ENCODE peak calls at places on chromosome 4, in eight cellular contexts. Y is left lung, J is sigmoid colon, N is kidney, C is HFFc6, H is left ventricle myocardium inferior, A is heart left ventricle, D is lower lobe of right lung. I is an unnamed sample.

GRCh38 chr4:15352508-15352907 is 75.3 kb upstream of the C1QTNF7 start:
- DNase-seq in J (no peak), C (no peak), Y (no peak), D (no peak), A (no peak), H (no peak), N (no peak), I (no peak)

GRCh38 chr4:24105183-24106039 is 215.6 kb upstream of the PPARGC1A start:
- DNase-seq in C (peak), N (no peak), J (no peak), D (no peak), A (no peak), Y (no peak), H (no peak), I (no peak)

GRCh38 chr4:117691572-117692351 is 342.5 kb upstream of the NDST3 start:
- DNase-seq in H (no peak), D (no peak), J (no peak), A (no peak), N (peak), C (no peak), Y (no peak), I (no peak)

GRCh38 chr4:99863-100262 is 24.4 kb upstream of the ZNF718 start:
- DNase-seq in C (no peak), A (no peak), Y (no peak), D (no peak), J (no peak), H (no peak), N (no peak), I (no peak)

GRCh38 chr4:7902826-7903225 is 36.8 kb downstream of the AFAP1 start:
- DNase-seq in A (no peak), J (no peak), H (no peak), Y (no peak), C (no peak), N (no peak), D (no peak), I (no peak)

GRCh38 chr4:164768516-164768915 is 14.6 kb downstream of the SMIM31 start:
- DNase-seq in Y (no peak), D (no peak), N (no peak), A (no peak), C (no peak), J (no peak), H (no peak), I (no peak)

GRCh38 chr4:107734120-107734519 is 14.1 kb upstream of the PAPSS1 start:
- DNase-seq in H (no peak), J (no peak), A (no peak), D (no peak), Y (no peak), N (no peak), C (no peak), I (no peak)

GRCh38 chr4:126364290-126364978 is 1049.7 kb downstream of the FAT4 start:
- DNase-seq in N (no peak), J (no peak), H (no peak), Y (no peak), C (no peak), A (no peak), D (no peak), I (no peak)

GRCh38 chr4:142414336-142414945 is 431.7 kb downstream of the INPP4B start:
- DNase-seq in N (no peak), J (no peak), Y (no peak), A (no peak), C (no peak), H (no peak), D (no peak), I (no peak)

DNA sequence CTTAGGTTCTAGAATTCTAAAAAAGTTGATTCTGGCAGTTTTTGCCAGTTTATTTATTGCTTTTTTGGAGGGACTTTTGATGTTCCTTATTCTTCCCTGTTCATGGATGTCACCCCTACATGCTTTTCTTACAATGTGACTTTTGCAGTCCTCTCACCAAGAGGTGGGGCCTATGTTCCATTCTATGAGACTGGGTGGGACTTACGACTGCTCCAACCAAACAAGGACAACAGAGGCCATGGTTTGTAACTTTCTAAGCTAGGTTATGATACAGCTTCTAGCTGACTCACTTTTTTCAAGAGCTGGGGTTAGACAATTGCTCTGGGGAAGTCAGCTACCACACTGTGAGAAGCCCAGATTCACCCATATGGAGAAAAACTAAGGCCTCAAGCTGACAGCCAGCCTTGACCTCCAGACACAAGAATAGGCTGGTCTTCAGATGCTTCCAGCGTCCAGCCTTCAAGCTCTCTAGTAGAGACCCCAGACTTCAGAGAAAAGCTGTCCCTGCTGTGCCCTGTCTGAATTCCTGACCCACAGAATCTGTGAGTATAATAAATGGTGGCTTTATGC is 39.5 kb downstream of the ENOPH1 start:
- DNase-seq in J (no peak), H (no peak), N (no peak), C (peak), D (no peak), A (no peak), Y (no peak), I (no peak)
- TF ChIP-seq CTCF in J (no peak), H (no peak), N (no peak), C (no peak), D (no peak), A (no peak), Y (no peak), I (no peak)

GRCh38 chr4:95545526-95545925 is 3.2 kb downstream of the UNC5C start:
- DNase-seq in Y (no peak), C (no peak), A (no peak), J (no peak), N (no peak), H (no peak), D (no peak), I (no peak)

GRCh38 chr4:95541889-95542607 is 6.7 kb downstream of the UNC5C start:
- DNase-seq in J (no peak), D (no peak), N (no peak), A (no peak), C (no peak), H (no peak), Y (no peak), I (no peak)

GRCh38 chr4:95546866-95547707 is 1.7 kb downstream of the UNC5C start:
- DNase-seq in J (no peak), H (no peak), D (no peak), C (no peak), Y (no peak), N (peak), A (no peak), I (no peak)

GRCh38 chr4:95546236-95546635 is 2.5 kb downstream of the UNC5C start:
- DNase-seq in J (no peak), A (no peak), H (no peak), C (no peak), D (no peak), Y (no peak), N (no peak), I (no peak)

GRCh38 chr4:95544433-95545103 is 4.2 kb downstream of the UNC5C start:
- DNase-seq in H (no peak), D (no peak), N (no peak), Y (no peak), C (no peak), J (no peak), A (no peak), I (no peak)
- TF ChIP-seq CTCF in H (peak), D (no peak), N (no peak), Y (no peak), C (no peak), J (no peak), A (peak), I (no peak)

GRCh38 chr4:30258949-30259348 is 461.2 kb upstream of the PCDH7 start:
- DNase-seq in A (no peak), D (no peak), H (no peak), C (no peak), J (no peak), Y (no peak), N (no peak), I (no peak)

DNA sequence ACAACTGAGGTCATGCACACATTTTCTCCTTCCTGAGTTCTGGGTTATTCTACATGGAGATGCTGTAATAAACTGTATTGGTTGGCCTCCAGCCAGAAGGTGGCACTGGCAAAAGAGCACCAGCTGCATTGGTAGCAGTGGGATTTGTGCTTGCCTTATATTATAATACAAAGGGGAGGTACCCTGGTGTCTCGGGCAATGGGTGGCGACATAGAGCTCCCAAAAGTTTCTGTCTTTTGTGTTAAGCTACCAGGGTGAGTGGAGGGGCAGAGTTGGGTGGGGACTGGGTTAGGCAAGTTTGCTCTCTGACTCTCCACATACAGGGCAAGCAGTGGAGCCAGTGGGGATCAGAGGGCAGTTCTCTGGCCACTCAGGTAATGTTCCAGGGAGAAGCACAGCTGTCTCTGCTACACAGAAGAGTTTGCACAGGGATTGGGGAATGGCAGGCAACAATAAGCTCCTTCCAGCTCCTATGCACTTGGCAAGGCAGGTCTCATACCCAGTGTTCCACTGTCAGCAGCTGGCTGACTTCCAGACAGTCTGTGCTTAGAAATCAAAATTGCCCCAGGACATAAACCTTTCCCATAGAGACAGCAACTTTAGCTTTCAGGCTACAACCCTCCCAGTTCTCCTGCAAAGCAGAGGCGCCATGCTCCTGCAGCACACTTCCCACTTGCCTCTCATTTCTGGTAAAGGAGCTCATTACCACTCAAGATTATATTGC is 463.9 kb upstream of the PCDH7 start:
- DNase-seq in A (no peak), D (no peak), N (no peak), H (no peak), J (no peak), Y (no peak), C (no peak), I (no peak)
- TF ChIP-seq CTCF in A (no peak), D (no peak), N (no peak), H (no peak), J (no peak), Y (no peak), C (no peak), I (no peak)

GRCh38 chr4:182925298-182925738 is 8.1 kb upstream of the DCTD start:
- DNase-seq in N (peak), J (no peak), A (peak), H (peak), Y (peak), C (peak), D (peak), I (peak)
- TF ChIP-seq CTCF in N (peak), J (peak), A (peak), H (peak), Y (peak), C (peak), D (peak), I (no peak)

DNA sequence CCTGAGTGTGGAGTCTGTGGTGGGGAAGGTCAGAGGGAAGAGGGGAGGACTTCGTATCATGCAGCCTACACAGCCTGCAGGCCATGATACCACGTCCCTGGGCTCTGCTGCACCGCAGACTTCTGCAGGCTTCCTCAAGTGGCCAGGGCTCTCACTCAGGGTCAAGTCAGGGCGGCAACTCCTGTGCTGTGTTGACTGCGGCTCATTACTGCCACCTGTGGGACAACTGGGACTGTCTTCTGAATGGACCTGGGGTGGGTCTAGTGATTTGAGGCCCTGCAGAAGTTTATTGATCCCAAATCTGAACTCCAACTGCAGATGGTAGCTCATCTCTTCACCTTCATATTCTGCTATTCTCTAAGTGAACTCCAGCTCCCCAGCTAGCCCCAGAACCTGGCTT is 167.1 kb downstream of the NSUN7 start:
- DNase-seq in H (peak), N (no peak), Y (peak), A (peak), D (peak), J (no peak), C (no peak), I (no peak)
- TF ChIP-seq CTCF in H (peak), N (peak), Y (peak), A (peak), D (peak), J (peak), C (peak), I (no peak)

DNA sequence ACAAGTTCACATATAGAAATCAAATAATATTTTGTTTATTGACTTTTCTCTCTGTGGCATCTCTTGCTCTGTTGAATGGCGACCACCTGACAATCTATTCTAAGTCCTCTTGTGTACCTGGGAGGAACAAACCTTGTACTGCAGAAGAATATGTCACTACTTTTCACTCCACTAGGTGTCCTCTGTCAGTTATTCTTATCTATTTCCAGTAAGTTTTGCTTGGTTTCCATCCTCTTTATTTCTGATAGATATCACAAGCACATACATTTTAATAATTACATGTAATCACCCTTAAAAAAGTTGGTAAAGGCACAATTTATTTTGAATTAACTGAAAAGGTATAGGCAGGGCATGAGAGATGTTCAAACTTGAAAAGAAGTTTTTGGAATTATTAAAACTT is 238.4 kb downstream of the SNCA start:
- DNase-seq in J (no peak), D (no peak), Y (no peak), C (peak), H (no peak), A (no peak), N (no peak), I (no peak)
- TF ChIP-seq CTCF in J (no peak), D (peak), Y (no peak), C (peak), H (peak), A (peak), N (peak), I (no peak)

DNA sequence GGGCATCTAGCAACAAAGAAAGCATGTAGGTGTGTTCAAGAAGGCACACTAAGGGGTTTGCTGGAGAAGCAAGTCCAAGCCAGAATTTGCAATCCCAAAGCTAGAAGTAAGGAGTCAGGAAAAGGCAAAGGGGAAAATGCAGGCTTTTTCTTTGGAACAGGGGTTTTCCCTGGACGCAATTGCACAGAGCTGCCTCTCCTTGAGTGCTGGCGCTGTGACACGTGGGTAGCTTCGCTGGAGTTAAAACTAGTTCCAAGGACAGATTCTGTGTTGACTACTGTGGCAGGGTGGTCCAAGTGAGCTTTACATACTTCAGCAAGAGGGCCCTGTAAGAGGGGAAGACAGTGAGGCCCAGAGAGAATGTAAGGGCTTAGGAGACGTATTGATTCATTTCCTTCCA is 277.1 kb downstream of the ADGRA3 start:
- DNase-seq in N (no peak), A (no peak), J (no peak), H (no peak), Y (no peak), C (no peak), D (no peak), I (no peak)
- TF ChIP-seq CTCF in N (no peak), A (no peak), J (no peak), H (no peak), Y (no peak), C (peak), D (no peak), I (no peak)

GRCh38 chr4:103493450-103494159 is 226.2 kb downstream of the TACR3 start:
- DNase-seq in N (no peak), D (no peak), H (no peak), C (no peak), A (no peak), J (no peak), Y (no peak), I (no peak)

GRCh38 chr4:103496800-103497199 is 223.0 kb downstream of the TACR3 start:
- DNase-seq in N (no peak), D (no peak), Y (no peak), H (no peak), J (no peak), A (no peak), C (no peak), I (no peak)

GRCh38 chr4:103498161-103499070 is 221.4 kb downstream of the TACR3 start:
- DNase-seq in A (no peak), C (peak), Y (no peak), N (no peak), D (no peak), J (no peak), H (no peak), I (no peak)

GRCh38 chr4:103497692-103498091 is 222.1 kb downstream of the TACR3 start:
- DNase-seq in D (no peak), C (no peak), J (no peak), A (no peak), Y (no peak), H (no peak), N (no peak), I (no peak)

DNA sequence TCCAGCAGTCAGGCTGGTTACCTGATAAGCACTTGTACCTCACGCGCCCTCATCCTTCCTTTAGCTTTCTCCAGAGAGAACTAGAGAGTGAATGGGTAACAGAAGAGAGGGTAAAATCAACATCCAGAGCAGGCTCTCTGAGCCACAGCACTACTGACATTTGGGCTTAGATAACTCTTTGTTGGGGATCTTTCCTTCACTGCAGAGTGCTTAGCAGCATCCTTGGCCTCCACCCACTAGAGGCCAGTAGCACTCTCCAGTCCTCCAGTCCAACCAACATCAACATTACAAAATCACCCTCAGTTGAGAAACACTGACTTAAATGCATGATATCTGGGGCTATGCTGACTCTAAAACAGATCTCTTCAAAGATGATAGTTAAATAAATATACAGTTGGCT is 220.7 kb downstream of the TACR3 start:
- DNase-seq in D (no peak), N (no peak), C (peak), A (no peak), H (no peak), Y (no peak), J (no peak), I (no peak)
- TF ChIP-seq CTCF in D (no peak), N (no peak), C (peak), A (no peak), H (no peak), Y (no peak), J (no peak), I (no peak)

GRCh38 chr4:56907489-56908205 is at the start of gene REST:
- DNase-seq in A (peak), Y (peak), C (peak), H (peak), D (peak), J (peak), N (peak), I (peak)

GRCh38 chr4:56909083-56909981 is 1.6 kb downstream of the REST start:
- DNase-seq in A (peak), Y (peak), J (peak), C (peak), D (peak), N (peak), H (peak), I (no peak)

GRCh38 chr4:56906534-56906933 is 1.2 kb upstream of the REST start:
- DNase-seq in N (no peak), D (no peak), C (no peak), H (no peak), A (no peak), J (no peak), Y (no peak), I (no peak)

GRCh38 chr4:56907009-56907408 is 691 bp upstream of the REST start:
- DNase-seq in H (no peak), J (no peak), C (no peak), D (no peak), A (no peak), N (no peak), Y (no peak), I (peak)

GRCh38 chr4:56908206-56909082 is 744 bp downstream of the REST start:
- DNase-seq in H (peak), N (peak), A (peak), C (peak), J (peak), Y (peak), D (peak), I (peak)
- TF ChIP-seq CTCF in H (no peak), N (no peak), A (no peak), C (no peak), J (no peak), Y (no peak), D (no peak), I (no peak)

I was measured in activated B cell treated with CpG ODN at 0.5 μM for 24 hours.